ENCODE peak calls at places on chromosomes 16 and 17, in nine cellular contexts. One of them, this sample, is unnamed.

GRCh38 chr17:1025733-1026598 is 29.0 kb downstream of the TIMM22 start:
- DNase-seq in tibial nerve: no peak
- DNase-seq in left lung: peak
- DNase-seq in kidney glomerular epithelial cell: peak
- DNase-seq in RWPE1: no peak
- DNase-seq in lower lobe of right lung: no peak
- DNase-seq in SJSA1: no peak
- DNase-seq in Peyer's patch: no peak
- DNase-seq in endodermal cell: peak
- DNase-seq in this sample: no peak

GRCh38 chr17:82548681-82549303 is 29.3 kb downstream of the FOXK2 start:
- DNase-seq in tibial nerve: no peak
- DNase-seq in left lung: no peak
- DNase-seq in kidney glomerular epithelial cell: peak
- DNase-seq in RWPE1: no peak
- DNase-seq in lower lobe of right lung: peak
- DNase-seq in SJSA1: no peak
- DNase-seq in Peyer's patch: no peak
- DNase-seq in endodermal cell: no peak
- DNase-seq in this sample: no peak

GRCh38 chr16:53912155-53912554 is 208.2 kb downstream of the FTO start:
- DNase-seq in tibial nerve: no peak
- DNase-seq in left lung: no peak
- DNase-seq in kidney glomerular epithelial cell: peak
- DNase-seq in RWPE1: peak
- DNase-seq in lower lobe of right lung: no peak
- DNase-seq in SJSA1: peak
- DNase-seq in Peyer's patch: no peak
- DNase-seq in endodermal cell: no peak
- DNase-seq in this sample: no peak

GRCh38 chr17:45768000-45768399 is 16.1 kb upstream of the CRHR1 start:
- DNase-seq in tibial nerve: no peak
- DNase-seq in left lung: no peak
- DNase-seq in kidney glomerular epithelial cell: no peak
- DNase-seq in RWPE1: no peak
- DNase-seq in lower lobe of right lung: no peak
- DNase-seq in SJSA1: no peak
- DNase-seq in Peyer's patch: no peak
- DNase-seq in endodermal cell: peak
- DNase-seq in this sample: no peak

GRCh38 chr17:71118039-71118438 is 948.7 kb downstream of the KCNJ2 start:
- DNase-seq in tibial nerve: no peak
- DNase-seq in left lung: no peak
- DNase-seq in kidney glomerular epithelial cell: peak
- DNase-seq in RWPE1: peak
- DNase-seq in lower lobe of right lung: no peak
- DNase-seq in SJSA1: no peak
- DNase-seq in Peyer's patch: no peak
- DNase-seq in endodermal cell: peak
- DNase-seq in this sample: no peak

GRCh38 chr16:57941016-57941656 is 29.8 kb downstream of the CNGB1 start:
- DNase-seq in tibial nerve: peak
- DNase-seq in left lung: no peak
- DNase-seq in kidney glomerular epithelial cell: no peak
- DNase-seq in RWPE1: peak
- DNase-seq in lower lobe of right lung: peak
- DNase-seq in SJSA1: no peak
- DNase-seq in Peyer's patch: no peak
- DNase-seq in endodermal cell: no peak
- DNase-seq in this sample: no peak

GRCh38 chr16:11386791-11387546 is 41.7 kb downstream of the RMI2 start:
- DNase-seq in tibial nerve: no peak
- DNase-seq in left lung: peak
- DNase-seq in kidney glomerular epithelial cell: no peak
- DNase-seq in RWPE1: no peak
- DNase-seq in lower lobe of right lung: no peak
- DNase-seq in SJSA1: no peak
- DNase-seq in Peyer's patch: no peak
- DNase-seq in endodermal cell: peak
- DNase-seq in this sample: no peak

GRCh38 chr16:46947900-46948547 is 25.4 kb downstream of the DNAJA2 start:
- DNase-seq in tibial nerve: no peak
- DNase-seq in left lung: no peak
- DNase-seq in kidney glomerular epithelial cell: peak
- DNase-seq in RWPE1: peak
- DNase-seq in lower lobe of right lung: no peak
- DNase-seq in SJSA1: no peak
- DNase-seq in Peyer's patch: peak
- DNase-seq in endodermal cell: peak
- DNase-seq in this sample: no peak

GRCh38 chr16:85601730-85602401 is 11.3 kb upstream of the GSE1 start:
- DNase-seq in tibial nerve: no peak
- DNase-seq in left lung: no peak
- DNase-seq in kidney glomerular epithelial cell: no peak
- DNase-seq in RWPE1: no peak
- DNase-seq in lower lobe of right lung: no peak
- DNase-seq in SJSA1: no peak
- DNase-seq in Peyer's patch: no peak
- DNase-seq in endodermal cell: peak
- DNase-seq in this sample: no peak

GRCh38 chr17:64420143-64420670 is 28.7 kb upstream of the MILR1 start:
- DNase-seq in tibial nerve: no peak
- DNase-seq in left lung: no peak
- DNase-seq in kidney glomerular epithelial cell: peak
- DNase-seq in RWPE1: peak
- DNase-seq in lower lobe of right lung: no peak
- DNase-seq in SJSA1: no peak
- DNase-seq in Peyer's patch: peak
- DNase-seq in endodermal cell: peak
- DNase-seq in this sample: no peak

GRCh38 chr16:52090080-52090479 is 456.9 kb downstream of the TOX3 start:
- DNase-seq in tibial nerve: no peak
- DNase-seq in left lung: no peak
- DNase-seq in kidney glomerular epithelial cell: peak
- DNase-seq in RWPE1: peak
- DNase-seq in lower lobe of right lung: no peak
- DNase-seq in SJSA1: no peak
- DNase-seq in Peyer's patch: no peak
- DNase-seq in endodermal cell: no peak
- DNase-seq in this sample: no peak

GRCh38 chr16:30621765-30622164 is 11.6 kb upstream of the ZNF689 start:
- DNase-seq in tibial nerve: no peak
- DNase-seq in left lung: no peak
- DNase-seq in kidney glomerular epithelial cell: no peak
- DNase-seq in RWPE1: no peak
- DNase-seq in lower lobe of right lung: no peak
- DNase-seq in SJSA1: no peak
- DNase-seq in Peyer's patch: no peak
- DNase-seq in endodermal cell: no peak
- DNase-seq in this sample: no peak